ENCODE peak calls at places on chromosomes 11 and 22, in seven cellular contexts. One of them, this sample, is unnamed.

GRCh38 chr11:114563077-114563476 is 3.4 kb upstream of the NXPE1 start:
- DNase-seq in IMR-90: peak
- DNase-seq in mesenchymal stem cell: peak
- DNase-seq in trophoblast cell: peak
- DNase-seq in neuronal stem cell: no peak
- DNase-seq in mesendoderm: no peak
- DNase-seq in H9: no peak
- DNase-seq in this sample: no peak

GRCh38 chr11:70694371-70694770 is 296.0 kb downstream of the CTTN start:
- DNase-seq in IMR-90: no peak
- DNase-seq in mesendoderm: no peak
- DNase-seq in trophoblast cell: no peak
- DNase-seq in H9: no peak
- DNase-seq in mesenchymal stem cell: no peak
- DNase-seq in neuronal stem cell: no peak
- DNase-seq in this sample: no peak

GRCh38 chr11:12019337-12019736 is 10.9 kb upstream of the DKK3 start:
- DNase-seq in trophoblast cell: no peak
- DNase-seq in mesenchymal stem cell: no peak
- DNase-seq in H9: no peak
- DNase-seq in IMR-90: peak
- DNase-seq in mesendoderm: no peak
- DNase-seq in neuronal stem cell: no peak
- DNase-seq in this sample: no peak

GRCh38 chr11:101446238-101446637 is 137.6 kb downstream of the TRPC6 start:
- DNase-seq in IMR-90: peak
- DNase-seq in trophoblast cell: peak
- DNase-seq in neuronal stem cell: no peak
- DNase-seq in mesendoderm: no peak
- DNase-seq in H9: no peak
- DNase-seq in mesenchymal stem cell: no peak
- DNase-seq in this sample: no peak

GRCh38 chr11:7563269-7563668 is 49.5 kb downstream of the PPFIBP2 start:
- DNase-seq in neuronal stem cell: no peak
- DNase-seq in trophoblast cell: no peak
- DNase-seq in IMR-90: no peak
- DNase-seq in H9: peak
- DNase-seq in mesenchymal stem cell: no peak
- DNase-seq in mesendoderm: no peak
- DNase-seq in this sample: no peak

GRCh38 chr11:72589802-72590761 is 84.1 kb downstream of the PDE2A start:
- DNase-seq in IMR-90: no peak
- DNase-seq in trophoblast cell: peak
- DNase-seq in mesenchymal stem cell: peak
- DNase-seq in neuronal stem cell: peak
- DNase-seq in H9: peak
- DNase-seq in mesendoderm: peak
- DNase-seq in this sample: no peak

GRCh38 chr11:11505190-11505589 is 116.6 kb downstream of the GALNT18 start:
- DNase-seq in neuronal stem cell: no peak
- DNase-seq in H9: no peak
- DNase-seq in mesendoderm: no peak
- DNase-seq in mesenchymal stem cell: peak
- DNase-seq in trophoblast cell: no peak
- DNase-seq in IMR-90: peak
- DNase-seq in this sample: no peak

GRCh38 chr11:2137202-2138071 is 1.8 kb downstream of the IGF2 start:
- DNase-seq in neuronal stem cell: peak
- DNase-seq in H9: peak
- DNase-seq in mesendoderm: peak
- DNase-seq in trophoblast cell: peak
- DNase-seq in mesenchymal stem cell: peak
- DNase-seq in IMR-90: peak
- DNase-seq in this sample: peak

GRCh38 chr11:8593455-8593854 is 573 bp downstream of the STK33 start:
- DNase-seq in mesendoderm: no peak
- DNase-seq in H9: no peak
- DNase-seq in mesenchymal stem cell: no peak
- DNase-seq in trophoblast cell: no peak
- DNase-seq in neuronal stem cell: no peak
- DNase-seq in IMR-90: no peak
- DNase-seq in this sample: no peak
- H3K27ac ChIP-seq in mesendoderm: no peak
- H3K27ac ChIP-seq in H9: no peak
- H3K27ac ChIP-seq in mesenchymal stem cell: no peak
- H3K27ac ChIP-seq in trophoblast cell: no peak
- H3K27ac ChIP-seq in neuronal stem cell: no peak
- H3K27ac ChIP-seq in IMR-90: no peak
- H3K27ac ChIP-seq in this sample: no peak

DNA sequence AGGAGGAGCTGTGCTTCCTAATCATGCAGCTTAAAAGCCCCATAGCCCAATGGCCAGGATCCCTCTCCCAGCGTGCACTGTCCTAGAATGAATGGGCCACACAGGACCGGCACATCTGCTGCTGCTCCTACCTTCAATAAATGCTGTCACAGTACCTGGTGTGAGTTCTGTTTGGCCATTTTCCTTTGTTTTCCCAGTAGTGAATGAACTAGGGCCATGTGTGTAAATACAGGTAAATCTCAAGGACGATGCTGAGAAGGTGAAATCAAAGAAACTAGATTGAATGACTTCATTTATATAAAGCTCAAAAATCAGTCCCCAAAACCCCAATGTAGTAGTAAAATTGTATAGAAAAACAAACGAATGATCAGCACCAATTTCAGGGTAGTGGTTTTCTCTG is 12.8 kb downstream of the ZP1 start:
- DNase-seq in mesenchymal stem cell: no peak
- DNase-seq in mesendoderm: no peak
- DNase-seq in neuronal stem cell: no peak
- DNase-seq in IMR-90: no peak
- DNase-seq in H9: no peak
- DNase-seq in trophoblast cell: no peak
- DNase-seq in this sample: no peak
- H2BK120ac ChIP-seq in mesenchymal stem cell: no peak
- H2BK120ac ChIP-seq in mesendoderm: no peak
- H2BK120ac ChIP-seq in neuronal stem cell: no peak
- H2BK120ac ChIP-seq in IMR-90: no peak
- H2BK120ac ChIP-seq in H9: no peak
- H2BK120ac ChIP-seq in trophoblast cell: no peak
- H2BK120ac ChIP-seq in this sample: no peak

DNA sequence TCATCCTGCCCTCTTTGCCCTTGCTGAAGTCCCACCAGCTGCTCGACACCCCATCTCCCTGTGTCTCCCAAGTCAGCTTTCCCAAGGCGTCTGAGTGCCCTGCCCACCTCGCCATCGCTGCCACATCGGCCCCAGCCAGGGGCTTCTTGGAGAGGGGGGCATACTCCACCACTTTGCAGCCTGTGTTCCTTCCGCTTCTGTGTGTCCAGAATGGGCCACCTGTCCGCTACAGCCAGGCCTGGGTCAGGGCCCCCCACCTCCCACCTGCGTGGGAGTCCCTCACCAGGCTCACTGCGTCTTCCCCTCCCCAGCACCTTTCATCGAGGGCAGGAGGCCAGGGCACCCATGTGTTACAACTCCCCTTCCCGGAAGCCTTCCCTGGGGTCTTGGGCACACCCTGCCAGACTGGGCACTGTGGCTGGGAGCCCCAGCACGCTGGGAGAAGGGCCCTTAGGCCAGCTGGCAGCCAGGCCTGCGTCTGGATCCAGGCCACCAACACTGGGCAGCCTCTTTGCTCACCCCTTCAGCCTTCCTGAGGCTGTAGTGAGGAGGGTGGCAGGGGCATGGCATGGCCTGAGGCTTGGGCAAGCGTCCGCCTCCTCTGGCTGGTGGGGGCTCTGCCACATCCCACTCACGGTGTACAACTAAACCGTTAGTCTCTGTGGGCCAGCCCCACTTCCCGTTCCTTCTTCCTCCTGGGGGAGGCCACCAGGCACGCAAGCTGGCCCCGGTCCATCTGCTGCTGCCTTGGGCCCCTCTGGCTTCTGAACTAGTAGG is 13.4 kb downstream of the CPT1A start:
- DNase-seq in IMR-90: no peak
- DNase-seq in H9: no peak
- DNase-seq in neuronal stem cell: no peak
- DNase-seq in mesenchymal stem cell: no peak
- DNase-seq in mesendoderm: no peak
- DNase-seq in trophoblast cell: no peak
- DNase-seq in this sample: no peak
- H3K27ac ChIP-seq in IMR-90: no peak
- H3K27ac ChIP-seq in H9: no peak
- H3K27ac ChIP-seq in neuronal stem cell: no peak
- H3K27ac ChIP-seq in mesenchymal stem cell: no peak
- H3K27ac ChIP-seq in mesendoderm: no peak
- H3K27ac ChIP-seq in trophoblast cell: no peak
- H3K27ac ChIP-seq in this sample: no peak

GRCh38 chr22:48336339-48337060 is 1491.2 kb downstream of the BRD1 start:
- DNase-seq in trophoblast cell: no peak
- DNase-seq in H9: no peak
- DNase-seq in IMR-90: no peak
- DNase-seq in mesenchymal stem cell: no peak
- DNase-seq in mesendoderm: no peak
- DNase-seq in neuronal stem cell: no peak
- DNase-seq in this sample: no peak
- H2BK120ac ChIP-seq in trophoblast cell: no peak
- H2BK120ac ChIP-seq in H9: no peak
- H2BK120ac ChIP-seq in IMR-90: no peak
- H2BK120ac ChIP-seq in mesenchymal stem cell: no peak
- H2BK120ac ChIP-seq in mesendoderm: no peak
- H2BK120ac ChIP-seq in neuronal stem cell: no peak
- H2BK120ac ChIP-seq in this sample: no peak

DNA sequence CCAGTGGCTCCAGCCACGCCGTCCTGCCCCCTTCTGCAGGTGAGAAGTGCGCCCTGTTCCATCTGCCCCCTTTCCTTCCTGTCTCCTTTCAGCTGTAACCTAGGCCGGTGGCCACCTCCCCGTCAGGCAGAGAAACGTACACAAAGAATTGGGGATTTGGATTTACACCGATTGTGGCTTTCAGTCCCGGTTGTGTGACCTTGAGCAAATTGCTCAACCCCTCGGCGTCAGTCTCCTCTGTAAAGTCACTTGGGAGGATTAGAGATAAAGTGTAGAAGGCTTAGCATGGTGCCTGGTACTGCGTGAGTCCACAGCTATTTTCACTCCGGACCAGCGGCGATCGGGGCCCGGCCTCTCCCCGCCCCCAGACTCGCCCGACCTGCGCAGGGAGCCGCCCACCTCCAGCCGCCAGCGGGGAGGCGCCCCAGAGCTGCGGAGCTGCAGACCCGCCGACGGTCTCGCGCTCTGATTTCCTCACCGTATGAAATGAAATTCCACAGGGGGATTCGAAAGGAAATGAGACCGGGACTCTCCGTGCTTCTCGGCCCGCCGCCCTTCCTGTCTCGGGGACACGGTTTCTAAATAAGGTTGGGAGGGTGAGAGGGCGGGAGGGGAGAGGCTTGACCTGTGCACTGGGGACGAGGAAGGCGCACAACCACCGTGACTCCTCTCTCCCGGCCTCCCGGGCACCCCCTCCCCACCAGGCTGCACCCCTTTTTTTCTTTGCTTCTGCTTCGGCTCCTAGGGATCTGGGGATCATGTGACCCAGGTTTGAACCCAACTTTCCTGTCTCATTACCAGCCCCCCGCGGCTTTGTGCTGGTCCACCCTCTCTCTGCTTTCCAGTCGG is 703 bp upstream of the FZD4 start:
- DNase-seq in trophoblast cell: peak
- DNase-seq in neuronal stem cell: peak
- DNase-seq in IMR-90: peak
- DNase-seq in mesenchymal stem cell: peak
- DNase-seq in mesendoderm: peak
- DNase-seq in H9: peak
- DNase-seq in this sample: no peak
- H3K27ac ChIP-seq in trophoblast cell: peak
- H3K27ac ChIP-seq in neuronal stem cell: peak
- H3K27ac ChIP-seq in IMR-90: peak
- H3K27ac ChIP-seq in mesenchymal stem cell: peak
- H3K27ac ChIP-seq in mesendoderm: peak
- H3K27ac ChIP-seq in H9: no peak
- H3K27ac ChIP-seq in this sample: no peak

DNA sequence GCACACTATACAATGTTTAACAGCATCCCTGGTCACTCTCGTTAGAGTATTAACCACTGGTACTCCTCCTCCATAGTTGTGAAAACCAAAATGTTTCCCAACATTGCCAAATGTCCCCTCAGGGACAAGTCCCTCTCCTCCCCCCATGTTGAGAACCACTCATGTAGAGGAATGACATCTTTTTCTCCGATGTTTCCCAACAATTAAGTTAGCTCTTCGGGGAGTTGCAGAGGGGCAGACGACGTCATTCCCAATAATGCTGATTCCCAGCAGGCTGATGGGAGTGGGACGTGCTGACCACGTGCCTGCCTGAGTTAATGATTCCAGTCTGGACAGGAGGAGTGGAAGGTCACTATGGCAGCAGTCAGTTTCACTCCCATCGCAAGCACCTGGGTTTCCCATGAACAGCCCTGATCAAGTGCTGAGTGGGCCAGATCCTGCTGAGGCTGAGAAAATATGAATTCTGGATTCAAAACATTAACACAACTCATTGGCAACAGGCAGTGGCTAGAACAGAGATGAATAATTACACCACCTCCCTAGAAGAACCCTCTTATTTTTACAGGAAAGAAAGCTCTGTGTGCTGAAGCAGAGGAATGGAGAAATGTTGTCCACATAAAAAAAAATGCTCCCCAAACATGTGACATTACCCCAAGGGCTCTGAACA is 99.2 kb downstream of the SNX19 start:
- DNase-seq in mesendoderm: no peak
- DNase-seq in IMR-90: no peak
- DNase-seq in mesenchymal stem cell: no peak
- DNase-seq in H9: no peak
- DNase-seq in neuronal stem cell: no peak
- DNase-seq in trophoblast cell: no peak
- DNase-seq in this sample: no peak
- H2BK120ac ChIP-seq in mesendoderm: no peak
- H2BK120ac ChIP-seq in IMR-90: no peak
- H2BK120ac ChIP-seq in mesenchymal stem cell: no peak
- H2BK120ac ChIP-seq in H9: no peak
- H2BK120ac ChIP-seq in neuronal stem cell: no peak
- H2BK120ac ChIP-seq in trophoblast cell: no peak
- H2BK120ac ChIP-seq in this sample: no peak

GRCh38 chr11:110069158-110069737 is 23.9 kb upstream of the ZC3H12C start:
- DNase-seq in trophoblast cell: peak
- DNase-seq in H9: no peak
- DNase-seq in mesenchymal stem cell: peak
- DNase-seq in mesendoderm: no peak
- DNase-seq in neuronal stem cell: no peak
- DNase-seq in IMR-90: peak
- DNase-seq in this sample: no peak
- H3K27ac ChIP-seq in trophoblast cell: no peak
- H3K27ac ChIP-seq in H9: no peak
- H3K27ac ChIP-seq in mesenchymal stem cell: no peak
- H3K27ac ChIP-seq in mesendoderm: no peak
- H3K27ac ChIP-seq in neuronal stem cell: no peak
- H3K27ac ChIP-seq in IMR-90: no peak
- H3K27ac ChIP-seq in this sample: no peak

DNA sequence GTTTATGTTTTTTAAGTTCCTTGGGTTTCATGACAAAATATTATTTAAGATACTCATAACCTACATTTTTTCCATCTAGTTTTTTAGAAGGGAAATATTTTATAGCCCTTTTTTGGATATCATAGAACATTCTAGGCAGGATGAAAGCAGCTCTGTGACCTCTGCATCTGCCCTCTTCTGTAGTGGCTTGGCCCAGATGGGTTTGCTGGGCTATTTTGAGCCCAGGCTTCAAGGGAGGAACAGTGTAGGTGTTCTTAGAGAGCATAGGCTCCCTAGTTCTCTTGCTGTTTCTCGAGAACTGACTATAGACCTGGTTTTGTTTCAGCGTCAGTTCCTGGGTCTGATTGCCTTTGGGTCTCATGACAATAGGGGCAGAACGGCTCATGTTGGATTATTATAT is 32.2 kb downstream of the DIXDC1 start:
- DNase-seq in mesendoderm: no peak
- DNase-seq in IMR-90: no peak
- DNase-seq in neuronal stem cell: no peak
- DNase-seq in mesenchymal stem cell: no peak
- DNase-seq in H9: no peak
- DNase-seq in trophoblast cell: no peak
- DNase-seq in this sample: no peak
- H2BK120ac ChIP-seq in mesendoderm: no peak
- H2BK120ac ChIP-seq in IMR-90: no peak
- H2BK120ac ChIP-seq in neuronal stem cell: no peak
- H2BK120ac ChIP-seq in mesenchymal stem cell: no peak
- H2BK120ac ChIP-seq in H9: no peak
- H2BK120ac ChIP-seq in trophoblast cell: no peak
- H2BK120ac ChIP-seq in this sample: no peak

This sample was measured in H1.